ENCODE peak calls at places on chromosomes 5 and 9, in ten cellular contexts. Z is choroid plexus epithelial cell, Y is A549, I is colonic mucosa, B is neural crest cell, J is cardiac fibroblast, T is prostate gland, L is AG10803, E is HFF-Myc, H is fibroblast of the aortic adventitia. O is an unnamed sample.

GRCh38 chr5:107449369-107449768 is 221.4 kb downstream of the EFNA5 start:
- DNase-seq in Z (no peak), Y (no peak), I (no peak), B (no peak), J (peak), T (no peak), L (no peak), E (no peak), H (no peak), O (no peak)

GRCh38 chr5:125134216-125135081 is 388.0 kb upstream of the ZNF608 start:
- DNase-seq in Z (peak), Y (no peak), I (no peak), B (no peak), J (peak), T (no peak), L (peak), E (peak), H (peak), O (no peak)

GRCh38 chr9:34291019-34291418 is 38.0 kb downstream of the KIF24 start:
- DNase-seq in Z (no peak), Y (no peak), I (no peak), B (no peak), J (no peak), T (no peak), L (no peak), E (no peak), H (no peak), O (no peak)

GRCh38 chr9:106092083-106092482 is 397.7 kb downstream of the TMEM38B start:
- DNase-seq in Z (no peak), Y (no peak), I (no peak), B (no peak), J (no peak), T (no peak), L (no peak), E (no peak), H (no peak), O (no peak)

GRCh38 chr5:154677921-154678320 is 77.3 kb upstream of the LARP1 start:
- DNase-seq in Z (peak), Y (no peak), I (no peak), B (no peak), J (peak), T (no peak), L (no peak), E (no peak), H (no peak), O (no peak)

GRCh38 chr9:91750343-91750742 is 199.7 kb downstream of the ROR2 start:
- DNase-seq in Z (no peak), Y (no peak), I (peak), B (no peak), J (no peak), T (no peak), L (peak), E (no peak), H (no peak), O (no peak)

GRCh38 chr5:180068519-180069090 is 3.0 kb downstream of the RNF130 start:
- DNase-seq in Z (no peak), Y (no peak), I (no peak), B (no peak), J (no peak), T (no peak), L (no peak), E (no peak), H (no peak), O (no peak)

GRCh38 chr5:96509721-96510383 is 76.8 kb upstream of the PCSK1 start:
- DNase-seq in Z (peak), Y (peak), I (no peak), B (no peak), J (peak), T (no peak), L (peak), E (peak), H (peak), O (no peak)

GRCh38 chr5:4189317-4189716 is 593.7 kb downstream of the IRX1 start:
- DNase-seq in Z (no peak), Y (no peak), I (no peak), B (no peak), J (no peak), T (no peak), L (no peak), E (no peak), H (no peak), O (no peak)

DNA sequence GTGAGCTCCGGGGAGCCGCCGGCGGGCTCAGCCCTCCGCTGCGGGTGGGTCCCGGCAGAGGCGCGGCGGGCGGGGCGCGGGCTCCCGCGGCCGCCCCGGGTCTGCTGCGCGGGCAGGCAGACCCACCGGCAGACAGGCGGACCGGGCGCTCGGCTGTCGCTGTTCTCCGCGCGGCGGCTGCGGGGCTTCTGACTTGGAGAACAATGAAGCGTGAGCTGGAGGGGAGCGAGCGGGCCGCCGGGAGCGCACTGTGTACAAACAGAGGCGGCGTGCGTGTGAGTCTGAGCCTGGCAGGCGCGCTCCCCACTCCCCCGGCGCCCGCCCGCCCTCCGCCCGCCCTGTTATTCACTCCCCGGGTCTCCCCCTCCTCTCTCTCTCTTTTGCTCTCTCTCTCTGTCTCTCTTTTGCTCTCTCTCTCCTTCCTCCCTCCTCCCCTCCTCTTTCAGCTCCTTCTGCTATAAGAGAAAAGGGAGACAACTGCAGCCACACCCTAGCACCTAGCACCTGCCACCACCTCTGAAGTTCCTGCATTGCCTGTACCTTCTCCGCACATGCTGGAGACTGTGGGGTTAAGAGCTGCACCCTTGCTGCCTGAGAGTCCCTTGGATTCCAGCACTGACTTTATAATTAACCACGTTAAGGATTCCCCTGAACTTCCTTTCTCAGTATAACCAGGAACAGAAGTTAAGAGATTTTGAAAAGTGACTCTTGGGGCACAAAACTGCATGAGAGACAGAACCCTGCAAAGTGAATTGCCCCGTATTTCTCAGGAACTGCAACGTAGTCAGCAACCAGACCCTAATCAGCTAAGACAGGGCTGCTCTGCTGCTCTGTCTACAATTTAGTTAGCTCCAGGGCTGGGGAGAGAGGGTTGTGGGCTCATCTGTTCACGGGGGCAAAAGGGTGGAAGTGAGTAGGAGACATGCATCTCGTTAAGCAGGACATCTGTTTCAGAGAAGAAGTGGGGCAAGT is at the start of gene EDIL3:
- DNase-seq in Z (peak), Y (no peak), I (peak), B (peak), J (peak), T (no peak), L (peak), E (no peak), H (peak), O (peak)
- TF ChIP-seq CTCF in Z (no peak), Y (no peak), I (no peak), B (no peak), J (no peak), T (no peak), L (no peak), E (no peak), H (no peak), O (no peak)

DNA sequence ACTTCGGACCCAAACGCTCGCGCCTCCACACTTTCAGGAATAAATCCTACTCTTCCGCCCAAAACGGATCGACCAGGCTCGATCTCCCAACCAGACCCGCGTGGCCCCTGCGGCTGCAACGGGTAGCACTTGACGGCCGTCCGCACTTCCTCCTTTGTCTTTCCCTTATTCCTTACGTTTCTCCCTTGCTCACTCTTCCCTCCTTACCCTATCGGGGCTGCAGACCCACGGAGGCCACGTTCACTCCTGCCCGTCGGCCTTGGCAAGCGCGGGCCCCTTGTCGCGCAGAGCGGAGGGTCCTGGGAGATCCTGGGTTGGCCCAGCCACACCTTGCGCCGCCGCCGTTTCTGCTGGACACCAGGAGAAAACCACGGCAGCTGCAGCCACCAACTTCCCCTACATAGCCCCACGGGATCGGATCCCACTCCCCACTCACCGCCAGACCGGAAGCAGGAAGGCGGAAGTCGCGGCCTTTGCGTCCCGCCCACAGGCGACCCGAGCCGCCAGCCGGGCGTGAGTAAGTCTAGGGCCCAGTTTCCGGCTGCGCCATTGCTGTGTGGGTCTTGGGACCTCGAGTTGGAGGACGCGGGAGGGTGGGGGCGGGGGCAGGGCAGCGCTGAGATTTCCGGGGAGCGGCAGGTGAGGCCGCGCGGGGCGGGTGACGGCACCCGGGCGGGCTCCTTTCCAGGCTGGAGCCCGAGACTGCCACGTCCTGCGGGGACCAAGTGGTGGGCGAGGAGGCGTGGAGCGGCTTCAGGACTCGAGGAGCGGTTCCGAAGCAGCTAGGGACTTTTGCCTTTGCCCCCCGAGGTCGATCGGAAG is at the start of gene SMIM15:
- DNase-seq in Z (peak), Y (peak), I (peak), B (peak), J (peak), T (peak), L (peak), E (peak), H (peak), O (peak)
- TF ChIP-seq CTCF in Z (no peak), Y (no peak), I (no peak), B (no peak), J (no peak), T (no peak), L (peak), E (no peak), H (peak), O (no peak)

DNA sequence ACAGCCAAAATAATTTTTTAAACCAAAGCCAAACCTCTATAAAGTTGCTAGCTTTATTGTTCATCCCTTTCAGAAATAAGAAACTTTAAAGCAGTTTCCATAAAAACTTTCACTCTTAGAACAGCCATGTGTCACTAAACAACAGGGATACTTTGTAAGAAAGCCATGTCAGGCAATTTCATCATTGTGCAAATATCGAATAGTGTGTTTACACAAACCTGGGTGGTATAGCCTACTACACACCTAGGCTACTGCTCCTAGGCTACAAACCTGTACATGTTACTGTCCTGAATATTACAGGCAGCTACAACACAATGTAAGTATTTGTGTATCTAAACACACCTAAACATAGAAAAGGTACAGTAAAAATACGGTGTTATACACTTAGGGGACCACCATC is 59.9 kb downstream of the TLE1 start:
- DNase-seq in Z (no peak), Y (no peak), I (no peak), B (no peak), J (no peak), T (no peak), L (no peak), E (no peak), H (no peak), O (no peak)
- TF ChIP-seq CTCF in Z (no peak), Y (no peak), I (no peak), B (no peak), J (no peak), T (no peak), L (no peak), E (no peak), H (no peak), O (no peak)

DNA sequence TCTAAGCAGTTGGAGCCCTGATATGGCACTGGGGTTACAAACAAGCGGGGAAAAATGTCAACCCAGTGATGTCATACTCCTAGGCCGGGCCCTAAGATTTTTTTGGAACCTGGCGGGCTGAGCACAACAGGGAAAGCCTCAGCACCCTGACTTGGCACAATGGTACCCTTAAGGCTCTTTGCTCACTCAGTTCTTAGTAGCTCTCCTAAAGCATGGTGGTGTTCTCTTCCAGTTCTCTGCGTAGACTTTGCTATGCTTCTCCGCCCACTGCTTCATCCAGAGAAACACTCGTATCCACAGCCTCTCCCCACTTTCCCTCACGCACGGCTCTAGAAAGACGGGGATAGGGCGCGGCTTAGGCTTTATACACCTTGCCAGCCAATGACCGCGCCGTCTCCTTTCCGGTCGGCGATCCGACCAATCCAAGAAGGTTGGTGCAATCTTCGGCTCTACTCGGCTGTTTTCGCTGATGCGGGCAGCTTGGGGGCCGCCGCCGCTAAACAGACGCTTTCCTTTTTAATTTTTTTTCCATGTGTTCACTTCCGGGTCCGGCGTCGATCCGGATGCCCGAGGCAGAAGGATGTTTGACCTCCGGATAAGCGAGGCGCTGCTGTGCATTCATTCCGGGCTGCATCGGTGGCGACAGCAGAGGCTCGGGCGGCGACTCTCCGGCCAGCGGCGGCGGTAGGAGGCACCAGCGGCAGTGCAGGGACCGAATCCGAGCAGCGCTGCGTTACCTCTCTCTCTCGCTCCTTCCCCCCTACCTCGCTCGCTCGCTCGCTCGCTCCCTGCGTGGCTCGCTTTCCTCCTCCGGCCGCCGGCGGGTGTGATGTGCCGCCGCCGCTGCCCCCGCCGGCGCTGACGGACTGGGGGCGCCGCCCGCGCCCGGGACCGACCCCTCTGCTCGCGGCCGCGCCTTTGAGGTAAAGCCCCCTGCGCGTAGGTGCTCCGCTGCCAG is at the start of gene CSNK1G3:
- DNase-seq in Z (peak), Y (peak), I (peak), B (peak), J (peak), T (peak), L (peak), E (peak), H (peak), O (peak)
- TF ChIP-seq CTCF in Z (no peak), Y (no peak), I (no peak), B (no peak), J (no peak), T (peak), L (no peak), E (no peak), H (no peak), O (no peak)

GRCh38 chr9:125841444-125841843 is 94.3 kb downstream of the PBX3 start:
- DNase-seq in Z (no peak), Y (no peak), I (no peak), B (no peak), J (no peak), T (no peak), L (no peak), E (no peak), H (no peak), O (no peak)
- TF ChIP-seq CTCF in Z (no peak), Y (no peak), I (no peak), B (no peak), J (no peak), T (no peak), L (no peak), E (no peak), H (no peak), O (no peak)

GRCh38 chr5:58459860-58460726 is at the start of gene PLK2:
- DNase-seq in Z (peak), Y (peak), I (peak), B (peak), J (peak), T (peak), L (peak), E (peak), H (peak), O (peak)
- TF ChIP-seq CTCF in Z (peak), Y (no peak), I (peak), B (peak), J (peak), T (no peak), L (peak), E (no peak), H (peak), O (peak)

GRCh38 chr9:38392235-38393127 is at the start of gene ALDH1B1:
- DNase-seq in Z (peak), Y (peak), I (peak), B (peak), J (peak), T (peak), L (peak), E (peak), H (peak), O (peak)
- TF ChIP-seq CTCF in Z (peak), Y (peak), I (no peak), B (peak), J (peak), T (no peak), L (peak), E (peak), H (peak), O (peak)

GRCh38 chr9:1939926-1940368 is 75.2 kb upstream of the SMARCA2 start:
- DNase-seq in Z (peak), Y (peak), I (peak), B (no peak), J (peak), T (no peak), L (peak), E (no peak), H (peak), O (no peak)

GRCh38 chr9:1938675-1939170 is 76.4 kb upstream of the SMARCA2 start:
- DNase-seq in Z (no peak), Y (no peak), I (no peak), B (no peak), J (no peak), T (no peak), L (no peak), E (no peak), H (no peak), O (no peak)

GRCh38 chr9:1938135-1938534 is 77.0 kb upstream of the SMARCA2 start:
- DNase-seq in Z (no peak), Y (no peak), I (no peak), B (no peak), J (no peak), T (no peak), L (no peak), E (no peak), H (no peak), O (no peak)

GRCh38 chr9:1939466-1939865 is 75.7 kb upstream of the SMARCA2 start:
- DNase-seq in Z (no peak), Y (no peak), I (no peak), B (no peak), J (no peak), T (no peak), L (no peak), E (no peak), H (no peak), O (no peak)

DNA sequence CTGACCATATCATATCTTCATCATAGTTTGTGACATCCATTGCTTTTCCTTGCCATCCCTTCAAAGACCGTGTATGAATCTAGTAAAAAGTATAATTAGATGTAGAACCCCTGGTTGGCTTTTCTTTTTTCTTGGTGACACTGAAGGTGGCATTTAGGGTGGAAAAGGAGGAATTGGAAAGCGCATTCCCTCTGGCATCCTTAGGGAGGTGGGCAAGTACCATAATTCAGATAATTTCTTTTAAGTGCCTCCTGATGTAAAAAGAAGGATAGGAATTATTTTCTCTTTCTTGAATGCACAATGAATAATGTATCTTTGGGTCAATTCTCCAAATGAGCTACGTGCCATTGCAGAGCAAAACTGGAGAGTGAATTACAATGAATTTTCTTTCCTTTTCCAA is 73.2 kb upstream of the SMARCA2 start:
- DNase-seq in Z (peak), Y (no peak), I (no peak), B (no peak), J (peak), T (no peak), L (peak), E (no peak), H (peak), O (no peak)
- TF ChIP-seq CTCF in Z (peak), Y (no peak), I (no peak), B (peak), J (peak), T (no peak), L (peak), E (peak), H (peak), O (no peak)